ENCODE peak calls at places on chromosome 7, in nine cellular contexts. One of them, this sample, is unnamed.

GRCh38 chr7:155440018-155440410 is 17.9 kb upstream of the EN2 start:
- DNase-seq in GM12865: no peak
- DNase-seq in Caco-2: no peak
- DNase-seq in fibroblast of mammary gland: no peak
- DNase-seq in PC-9: no peak
- DNase-seq in fibroblast of lung: no peak
- DNase-seq in AG09309: no peak
- DNase-seq in HL-60: no peak
- DNase-seq in astrocyte of the cerebellum: no peak
- DNase-seq in this sample: no peak

GRCh38 chr7:98165827-98166667 is 45.2 kb upstream of the BHLHA15 start:
- DNase-seq in fibroblast of lung: peak
- DNase-seq in HL-60: no peak
- DNase-seq in fibroblast of mammary gland: peak
- DNase-seq in astrocyte of the cerebellum: no peak
- DNase-seq in PC-9: no peak
- DNase-seq in Caco-2: peak
- DNase-seq in GM12865: peak
- DNase-seq in AG09309: no peak
- DNase-seq in this sample: peak

GRCh38 chr7:142114207-142114606 is 2.7 kb downstream of the MGAM2 start:
- DNase-seq in PC-9: no peak
- DNase-seq in HL-60: no peak
- DNase-seq in Caco-2: no peak
- DNase-seq in fibroblast of mammary gland: no peak
- DNase-seq in AG09309: no peak
- DNase-seq in GM12865: no peak
- DNase-seq in astrocyte of the cerebellum: peak
- DNase-seq in fibroblast of lung: no peak
- DNase-seq in this sample: no peak

GRCh38 chr7:139571190-139571589 is 47.7 kb downstream of the CLEC2L start:
- DNase-seq in astrocyte of the cerebellum: no peak
- DNase-seq in AG09309: no peak
- DNase-seq in HL-60: no peak
- DNase-seq in fibroblast of lung: no peak
- DNase-seq in PC-9: no peak
- DNase-seq in GM12865: no peak
- DNase-seq in Caco-2: no peak
- DNase-seq in fibroblast of mammary gland: no peak
- DNase-seq in this sample: no peak

GRCh38 chr7:106165328-106165727 is 53.2 kb upstream of the SYPL1 start:
- DNase-seq in HL-60: no peak
- DNase-seq in fibroblast of lung: peak
- DNase-seq in GM12865: no peak
- DNase-seq in fibroblast of mammary gland: peak
- DNase-seq in PC-9: no peak
- DNase-seq in Caco-2: no peak
- DNase-seq in astrocyte of the cerebellum: no peak
- DNase-seq in AG09309: no peak
- DNase-seq in this sample: peak

GRCh38 chr7:40299097-40299496 is 164.3 kb downstream of the SUGCT start:
- DNase-seq in fibroblast of lung: peak
- DNase-seq in PC-9: no peak
- DNase-seq in HL-60: no peak
- DNase-seq in Caco-2: no peak
- DNase-seq in GM12865: no peak
- DNase-seq in AG09309: peak
- DNase-seq in astrocyte of the cerebellum: no peak
- DNase-seq in fibroblast of mammary gland: peak
- DNase-seq in this sample: peak

GRCh38 chr7:88243345-88243909 is 23.6 kb upstream of the SRI start:
- DNase-seq in Caco-2: peak
- DNase-seq in fibroblast of mammary gland: peak
- DNase-seq in GM12865: peak
- DNase-seq in astrocyte of the cerebellum: peak
- DNase-seq in HL-60: no peak
- DNase-seq in AG09309: no peak
- DNase-seq in PC-9: peak
- DNase-seq in fibroblast of lung: peak
- DNase-seq in this sample: peak

GRCh38 chr7:111011500-111011899 is 79.4 kb upstream of the LRRN3 start:
- DNase-seq in fibroblast of lung: peak
- DNase-seq in Caco-2: no peak
- DNase-seq in astrocyte of the cerebellum: no peak
- DNase-seq in fibroblast of mammary gland: no peak
- DNase-seq in GM12865: peak
- DNase-seq in PC-9: no peak
- DNase-seq in AG09309: no peak
- DNase-seq in HL-60: no peak
- DNase-seq in this sample: peak

GRCh38 chr7:479115-479947 is 40.3 kb downstream of the PDGFA start:
- DNase-seq in astrocyte of the cerebellum: no peak
- DNase-seq in HL-60: no peak
- DNase-seq in PC-9: no peak
- DNase-seq in AG09309: no peak
- DNase-seq in fibroblast of lung: no peak
- DNase-seq in GM12865: no peak
- DNase-seq in Caco-2: no peak
- DNase-seq in fibroblast of mammary gland: no peak
- DNase-seq in this sample: no peak

GRCh38 chr7:151089893-151090730 is 3.8 kb downstream of the AGAP3 start:
- DNase-seq in HL-60: no peak
- DNase-seq in fibroblast of lung: no peak
- DNase-seq in PC-9: no peak
- DNase-seq in GM12865: no peak
- DNase-seq in AG09309: no peak
- DNase-seq in fibroblast of mammary gland: peak
- DNase-seq in astrocyte of the cerebellum: no peak
- DNase-seq in Caco-2: no peak
- DNase-seq in this sample: peak

GRCh38 chr7:140062118-140062527 is 628 bp downstream of the PARP12 start:
- DNase-seq in AG09309: no peak
- DNase-seq in HL-60: no peak
- DNase-seq in PC-9: no peak
- DNase-seq in fibroblast of mammary gland: no peak
- DNase-seq in GM12865: peak
- DNase-seq in Caco-2: no peak
- DNase-seq in fibroblast of lung: peak
- DNase-seq in astrocyte of the cerebellum: no peak
- DNase-seq in this sample: no peak

GRCh38 chr7:10767771-10768170 is 205.9 kb upstream of the PHF14 start:
- DNase-seq in GM12865: no peak
- DNase-seq in Caco-2: no peak
- DNase-seq in astrocyte of the cerebellum: no peak
- DNase-seq in fibroblast of mammary gland: peak
- DNase-seq in fibroblast of lung: peak
- DNase-seq in AG09309: no peak
- DNase-seq in HL-60: no peak
- DNase-seq in PC-9: no peak
- DNase-seq in this sample: no peak

GRCh38 chr7:112112822-112113255 is 93.4 kb downstream of the DOCK4 start:
- DNase-seq in fibroblast of mammary gland: peak
- DNase-seq in GM12865: no peak
- DNase-seq in AG09309: peak
- DNase-seq in PC-9: no peak
- DNase-seq in astrocyte of the cerebellum: peak
- DNase-seq in fibroblast of lung: peak
- DNase-seq in Caco-2: no peak
- DNase-seq in HL-60: no peak
- DNase-seq in this sample: peak

GRCh38 chr7:45402480-45403218 is 171.5 kb upstream of the ADCY1 start:
- DNase-seq in HL-60: peak
- DNase-seq in GM12865: peak
- DNase-seq in PC-9: no peak
- DNase-seq in fibroblast of mammary gland: peak
- DNase-seq in astrocyte of the cerebellum: peak
- DNase-seq in AG09309: peak
- DNase-seq in fibroblast of lung: peak
- DNase-seq in Caco-2: no peak
- DNase-seq in this sample: peak

DNA sequence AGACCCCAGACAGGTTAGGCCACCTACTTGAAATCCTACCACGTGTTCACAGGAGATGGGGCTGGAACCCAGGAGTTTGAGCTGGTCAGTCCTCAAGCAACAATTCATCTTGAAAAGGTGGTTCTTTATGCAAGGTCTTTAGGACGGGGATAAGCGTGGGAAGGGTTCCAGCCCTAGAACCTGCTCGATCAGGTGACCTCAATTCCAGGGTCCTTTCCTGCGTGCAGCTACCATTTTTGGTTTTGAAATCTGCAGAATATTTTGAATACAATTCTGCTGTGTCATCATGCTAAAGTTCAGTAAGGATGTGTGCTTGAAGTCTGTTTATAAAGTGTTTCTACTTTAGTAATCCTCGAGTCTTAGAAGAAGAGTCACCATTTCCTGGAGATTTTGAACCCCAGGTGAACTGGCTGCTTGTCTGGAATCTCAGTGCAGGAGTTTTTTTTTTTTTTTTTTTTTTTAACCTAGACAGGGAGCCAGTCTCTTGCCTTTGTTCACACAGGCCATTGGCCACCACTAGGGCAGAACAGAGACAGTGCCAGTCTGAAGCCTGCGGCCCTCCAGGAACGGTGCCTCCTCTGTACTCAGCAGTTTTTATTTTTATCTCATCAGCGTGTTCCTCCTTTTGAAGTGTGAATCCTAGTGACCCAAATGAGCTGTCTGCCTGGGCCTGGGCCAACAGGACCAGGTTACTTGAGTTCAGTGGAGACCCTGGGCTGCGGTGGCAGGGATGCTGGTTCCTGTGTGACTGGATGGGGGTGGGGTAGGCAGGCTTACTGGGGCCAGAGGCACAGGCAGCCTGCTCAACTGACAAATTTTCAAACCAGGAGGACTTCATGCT is 54.6 kb downstream of the EEPD1 start:
- DNase-seq in GM12865: no peak
- DNase-seq in PC-9: peak
- DNase-seq in HL-60: no peak
- DNase-seq in fibroblast of lung: peak
- DNase-seq in Caco-2: peak
- DNase-seq in astrocyte of the cerebellum: no peak
- DNase-seq in AG09309: peak
- DNase-seq in fibroblast of mammary gland: peak
- DNase-seq in this sample: peak
- TF ChIP-seq CTCF in GM12865: no peak
- TF ChIP-seq CTCF in PC-9: peak
- TF ChIP-seq CTCF in HL-60: no peak
- TF ChIP-seq CTCF in fibroblast of lung: no peak
- TF ChIP-seq CTCF in Caco-2: no peak
- TF ChIP-seq CTCF in astrocyte of the cerebellum: no peak
- TF ChIP-seq CTCF in AG09309: peak
- TF ChIP-seq CTCF in fibroblast of mammary gland: peak
- TF ChIP-seq CTCF in this sample: peak

GRCh38 chr7:8434290-8435002 is 1.0 kb downstream of the NXPH1 start:
- DNase-seq in Caco-2: no peak
- DNase-seq in GM12865: no peak
- DNase-seq in PC-9: no peak
- DNase-seq in fibroblast of mammary gland: no peak
- DNase-seq in AG09309: no peak
- DNase-seq in astrocyte of the cerebellum: no peak
- DNase-seq in HL-60: no peak
- DNase-seq in fibroblast of lung: no peak
- DNase-seq in this sample: no peak

GRCh38 chr7:8435597-8436243 is 2.3 kb downstream of the NXPH1 start:
- DNase-seq in Caco-2: no peak
- DNase-seq in fibroblast of lung: no peak
- DNase-seq in PC-9: no peak
- DNase-seq in astrocyte of the cerebellum: no peak
- DNase-seq in AG09309: no peak
- DNase-seq in GM12865: no peak
- DNase-seq in HL-60: no peak
- DNase-seq in fibroblast of mammary gland: no peak
- DNase-seq in this sample: no peak

GRCh38 chr7:8435120-8435519 is 1.7 kb downstream of the NXPH1 start:
- DNase-seq in fibroblast of lung: no peak
- DNase-seq in astrocyte of the cerebellum: no peak
- DNase-seq in GM12865: no peak
- DNase-seq in fibroblast of mammary gland: no peak
- DNase-seq in Caco-2: no peak
- DNase-seq in AG09309: no peak
- DNase-seq in HL-60: no peak
- DNase-seq in PC-9: no peak
- DNase-seq in this sample: no peak

GRCh38 chr7:8433477-8434289 is at the start of gene NXPH1:
- DNase-seq in astrocyte of the cerebellum: no peak
- DNase-seq in fibroblast of lung: no peak
- DNase-seq in AG09309: no peak
- DNase-seq in fibroblast of mammary gland: no peak
- DNase-seq in Caco-2: peak
- DNase-seq in PC-9: no peak
- DNase-seq in HL-60: no peak
- DNase-seq in GM12865: peak
- DNase-seq in this sample: no peak

DNA sequence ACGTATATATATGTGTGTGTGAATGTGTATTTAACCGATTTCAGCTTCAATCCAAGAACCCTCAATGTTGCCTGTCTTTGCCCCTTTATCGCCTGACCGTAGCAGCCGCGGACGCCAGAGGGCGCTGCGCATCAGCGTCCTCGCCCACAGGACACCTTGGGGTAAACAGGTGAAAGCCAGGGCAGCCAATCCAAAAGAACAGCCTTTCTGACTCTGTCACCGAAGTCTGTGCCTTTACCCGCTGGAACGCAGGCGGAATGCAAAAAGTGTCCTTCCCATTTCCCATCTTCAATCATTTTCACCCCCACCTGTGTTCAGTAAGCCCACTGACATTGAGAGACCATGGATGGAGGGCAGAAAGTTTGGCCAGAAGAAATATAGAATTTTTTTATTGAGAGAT is 3.6 kb downstream of the NXPH1 start:
- DNase-seq in fibroblast of mammary gland: peak
- DNase-seq in HL-60: no peak
- DNase-seq in GM12865: peak
- DNase-seq in AG09309: no peak
- DNase-seq in PC-9: no peak
- DNase-seq in astrocyte of the cerebellum: no peak
- DNase-seq in Caco-2: peak
- DNase-seq in fibroblast of lung: no peak
- DNase-seq in this sample: peak
- H3K4me3 ChIP-seq in fibroblast of mammary gland: no peak
- H3K4me3 ChIP-seq in HL-60: no peak
- H3K4me3 ChIP-seq in GM12865: no peak
- H3K4me3 ChIP-seq in AG09309: no peak
- H3K4me3 ChIP-seq in PC-9: peak
- H3K4me3 ChIP-seq in astrocyte of the cerebellum: no peak
- H3K4me3 ChIP-seq in Caco-2: peak
- H3K4me3 ChIP-seq in fibroblast of lung: no peak
- H3K4me3 ChIP-seq in this sample: no peak

GRCh38 chr7:17646181-17646956 is 293.9 kb downstream of the SNX13 start:
- DNase-seq in AG09309: no peak
- DNase-seq in Caco-2: no peak
- DNase-seq in astrocyte of the cerebellum: peak
- DNase-seq in GM12865: no peak
- DNase-seq in fibroblast of lung: peak
- DNase-seq in HL-60: no peak
- DNase-seq in PC-9: peak
- DNase-seq in fibroblast of mammary gland: peak
- DNase-seq in this sample: peak
- TF ChIP-seq CTCF in AG09309: peak
- TF ChIP-seq CTCF in Caco-2: peak
- TF ChIP-seq CTCF in astrocyte of the cerebellum: peak
- TF ChIP-seq CTCF in GM12865: peak
- TF ChIP-seq CTCF in fibroblast of lung: peak
- TF ChIP-seq CTCF in HL-60: no peak
- TF ChIP-seq CTCF in PC-9: peak
- TF ChIP-seq CTCF in fibroblast of mammary gland: peak
- TF ChIP-seq CTCF in this sample: peak

GRCh38 chr7:122887198-122887597 is 938 bp upstream of the CADPS2 start:
- DNase-seq in HL-60: no peak
- DNase-seq in Caco-2: peak
- DNase-seq in GM12865: peak
- DNase-seq in fibroblast of mammary gland: peak
- DNase-seq in astrocyte of the cerebellum: peak
- DNase-seq in PC-9: peak
- DNase-seq in AG09309: peak
- DNase-seq in fibroblast of lung: peak
- DNase-seq in this sample: peak
- H3K4me3 ChIP-seq in HL-60: no peak
- H3K4me3 ChIP-seq in Caco-2: peak
- H3K4me3 ChIP-seq in GM12865: peak
- H3K4me3 ChIP-seq in fibroblast of mammary gland: peak
- H3K4me3 ChIP-seq in astrocyte of the cerebellum: peak
- H3K4me3 ChIP-seq in PC-9: peak
- H3K4me3 ChIP-seq in AG09309: peak
- H3K4me3 ChIP-seq in fibroblast of lung: peak
- H3K4me3 ChIP-seq in this sample: peak

This sample was measured in choroid plexus epithelial cell.